ENCODE peak calls at places on chromosomes 16 and 17, in seven cellular contexts. A is neural progenitor cell, Z is choroid plexus epithelial cell, S is ascending aorta, L is Peyer's patch, K is osteocyte, Y is AG09319. D is an unnamed sample.

GRCh38 chr17:70563301-70563820 is 394.0 kb downstream of the KCNJ2 start:
- DNase-seq in A (no peak), Z (no peak), S (no peak), L (no peak), K (no peak), Y (peak; percentile 74), D (no peak)

GRCh38 chr17:68089881-68090280 is 54.3 kb downstream of the KPNA2 start:
- DNase-seq in A (no peak), Z (no peak), S (no peak), L (peak; percentile 68), K (peak; percentile 57), Y (no peak), D (peak; percentile 73)

GRCh38 chr17:78127240-78127887 is 1.2 kb downstream of the TMC6 start:
- DNase-seq in A (peak; percentile 50), Z (no peak), S (no peak), L (peak; percentile 89), K (no peak), Y (no peak), D (peak; percentile 61)

GRCh38 chr17:34360571-34360970 is 2.5 kb downstream of the CCL1 start:
- DNase-seq in A (no peak), Z (no peak), S (no peak), L (no peak), K (no peak), Y (no peak), D (no peak)

GRCh38 chr17:30369995-30370394 is 8.7 kb upstream of the CPD start:
- DNase-seq in A (no peak), Z (no peak), S (no peak), L (no peak), K (no peak), Y (no peak), D (no peak)

GRCh38 chr17:73090396-73091202 is 1.9 kb downstream of the SLC39A11 start:
- DNase-seq in A (no peak), Z (no peak), S (no peak), L (no peak), K (no peak), Y (no peak), D (no peak)

GRCh38 chr16:15948532-15949209 is 745 bp upstream of the ABCC1 start:
- DNase-seq in A (no peak), Z (no peak), S (no peak), L (peak; percentile 70), K (no peak), Y (no peak), D (peak; percentile 34)

GRCh38 chr16:56671706-56672105 is 2.1 kb downstream of the MT1H start:
- DNase-seq in A (no peak), Z (no peak), S (no peak), L (no peak), K (no peak), Y (peak; percentile 29), D (no peak)

GRCh38 chr16:84459941-84460405 is 44.5 kb downstream of the MEAK7 start:
- DNase-seq in A (no peak), Z (no peak), S (no peak), L (peak; percentile 38), K (peak; percentile 74), Y (no peak), D (no peak)

GRCh38 chr17:45190503-45191282 is 29.0 kb downstream of the HEXIM2 start:
- DNase-seq in A (no peak), Z (no peak), S (no peak), L (no peak), K (no peak), Y (no peak), D (peak; percentile 28)

GRCh38 chr17:488993-489757 is 136.6 kb upstream of the RPH3AL start:
- DNase-seq in A (peak; percentile 37), Z (no peak), S (no peak), L (peak; percentile 50), K (no peak), Y (no peak), D (no peak)

GRCh38 chr17:73794336-73794735 is 150.1 kb upstream of the SDK2 start:
- DNase-seq in A (no peak), Z (no peak), S (no peak), L (no peak), K (no peak), Y (no peak), D (no peak)

GRCh38 chr16:77869997-77870813 is 81.8 kb downstream of the VAT1L start:
- DNase-seq in A (no peak), Z (peak; percentile 44), S (no peak), L (no peak), K (no peak), Y (no peak), D (no peak)

GRCh38 chr17:59369026-59369724 is 37.7 kb downstream of the YPEL2 start:
- DNase-seq in A (no peak), Z (peak; percentile 83), S (no peak), L (no peak), K (no peak), Y (no peak), D (no peak)

GRCh38 chr17:78817123-78817522 is 23.5 kb downstream of the USP36 start:
- DNase-seq in A (no peak), Z (no peak), S (no peak), L (peak; percentile 70), K (no peak), Y (no peak), D (no peak)

GRCh38 chr17:15262291-15263205 is 2.6 kb downstream of the PMP22 start:
- DNase-seq in A (peak; percentile 81), Z (peak; percentile 82), S (peak; percentile 74), L (peak; percentile 91), K (peak; percentile 88), Y (peak; percentile 83), D (peak; percentile 23)

GRCh38 chr17:56136316-56136715 is 17.0 kb upstream of the ANKFN1 start:
- DNase-seq in A (no peak), Z (no peak), S (no peak), L (no peak), K (no peak), Y (no peak), D (no peak)

GRCh38 chr16:19223235-19223847 is 55.3 kb downstream of the SYT17 start:
- DNase-seq in A (peak; percentile 65), Z (peak; percentile 8), S (no peak), L (peak; percentile 88), K (no peak), Y (no peak), D (peak; percentile 39)

GRCh38 chr17:82356028-82356427 is 3.0 kb upstream of the TEX19 start:
- DNase-seq in A (no peak), Z (peak; percentile 22), S (no peak), L (no peak), K (no peak), Y (no peak), D (no peak)

GRCh38 chr16:9859706-9860105 is 322.5 kb downstream of the GRIN2A start:
- DNase-seq in A (no peak), Z (no peak), S (no peak), L (no peak), K (no peak), Y (no peak), D (no peak)

GRCh38 chr16:63816304-63816703 is 1305.6 kb downstream of the CDH11 start:
- DNase-seq in A (no peak), Z (no peak), S (no peak), L (no peak), K (no peak), Y (no peak), D (no peak)

GRCh38 chr16:78608305-78608776 is 508.9 kb downstream of the WWOX start:
- DNase-seq in A (no peak), Z (no peak), S (no peak), L (no peak), K (no peak), Y (no peak), D (no peak)

GRCh38 chr17:39083270-39083669 is 68.2 kb downstream of the PLXDC1 start:
- DNase-seq in A (no peak), Z (no peak), S (no peak), L (no peak), K (no peak), Y (no peak), D (no peak)
- TF ChIP-seq CTCF in A (no peak), Z (no peak), S (no peak), L (no peak), K (no peak), Y (no peak), D (no peak)

GRCh38 chr16:88770459-88771293 is 14.3 kb downstream of the PIEZO1 start:
- DNase-seq in A (peak; percentile 93), Z (peak; percentile 96), S (no peak), L (peak; percentile 82), K (no peak), Y (no peak), D (peak; percentile 65)
- TF ChIP-seq CTCF in A (no peak), Z (no peak), S (no peak), L (no peak), K (no peak), Y (no peak), D (no peak)

DNA sequence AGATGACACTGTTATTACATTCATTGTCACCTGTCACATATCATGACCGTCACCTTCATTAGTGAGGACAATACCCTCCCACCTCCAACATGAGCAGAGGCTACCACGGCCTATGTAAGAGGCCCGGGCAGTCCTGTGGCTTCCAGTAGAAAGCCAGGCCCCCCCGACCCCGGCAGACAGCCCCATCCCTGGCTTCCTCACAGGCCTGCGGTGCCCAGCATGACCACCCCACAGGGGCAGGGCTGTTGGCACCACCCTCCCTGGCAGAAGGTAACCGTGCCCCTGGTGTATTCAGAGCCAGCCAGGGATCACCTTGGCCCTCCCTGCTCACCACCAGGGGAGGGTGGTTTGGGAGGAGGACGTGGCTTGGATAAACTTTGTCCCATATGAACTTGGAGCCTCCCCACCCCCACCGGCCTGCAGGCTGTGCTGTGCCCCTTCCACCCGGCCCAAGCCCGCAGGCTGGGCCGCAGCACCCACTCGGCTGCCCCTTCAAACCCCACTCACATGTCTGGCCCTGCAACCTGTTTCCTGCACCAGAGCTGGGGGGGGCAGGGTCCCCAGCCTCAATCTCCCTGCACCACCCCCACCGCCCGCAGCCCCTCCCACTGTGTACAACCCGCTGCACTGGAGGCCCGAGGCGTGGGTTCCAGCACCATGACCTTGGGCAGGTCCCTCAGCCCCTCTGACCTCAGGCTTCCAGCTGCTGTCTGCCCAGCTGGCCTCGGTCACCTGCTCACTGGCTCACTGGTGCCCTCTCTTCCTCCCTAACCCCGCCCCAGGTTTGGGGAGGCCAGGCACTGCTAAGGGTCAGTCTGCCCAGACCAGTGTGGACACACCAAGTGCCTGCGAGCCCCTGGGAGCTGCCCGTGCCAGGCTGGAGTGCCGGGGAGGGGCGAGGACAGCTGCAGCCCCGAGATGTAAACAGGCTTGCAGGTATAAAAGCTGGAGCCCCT is 12.4 kb upstream of the AATK start:
- DNase-seq in A (no peak), Z (no peak), S (no peak), L (no peak), K (no peak), Y (no peak), D (no peak)
- TF ChIP-seq CTCF in A (no peak), Z (no peak), S (no peak), L (no peak), K (no peak), Y (no peak), D (no peak)

GRCh38 chr17:47851764-47852112 is 775 bp upstream of the SP6 start:
- DNase-seq in A (peak; percentile 54), Z (no peak), S (no peak), L (no peak), K (no peak), Y (no peak), D (no peak)

GRCh38 chr17:47850373-47850691 is 631 bp downstream of the SP6 start:
- DNase-seq in A (no peak), Z (no peak), S (no peak), L (no peak), K (no peak), Y (no peak), D (no peak)

GRCh38 chr17:47853616-47854015 is 2.7 kb upstream of the SP6 start:
- DNase-seq in A (no peak), Z (no peak), S (no peak), L (no peak), K (no peak), Y (no peak), D (no peak)

GRCh38 chr17:47852113-47852949 is 1.4 kb upstream of the SP6 start:
- DNase-seq in A (no peak), Z (peak; percentile 13), S (no peak), L (no peak), K (no peak), Y (no peak), D (no peak)

GRCh38 chr17:47850692-47851573 is at the start of gene SP6:
- DNase-seq in A (peak; percentile 91), Z (peak; percentile 34), S (no peak), L (peak; percentile 92), K (no peak), Y (no peak), D (peak; percentile 97)
- TF ChIP-seq CTCF in A (peak; percentile 28), Z (no peak), S (peak; percentile 31), L (peak; percentile 12), K (peak; percentile 38), Y (no peak), D (peak; percentile 21)

D was measured in Calu3.